ENCODE peak calls at places on chromosome 18, in four cellular contexts. P is H1, K is HepG2, T is GM12878. Z is an unnamed sample. For H3K4me1, the result is how much of the 10 kb centered on the place peaks cover.

GRCh38 chr18:24063121-24063731 is 48.7 kb downstream of the TTC39C start:
- DNase-seq in T (no peak), P (no peak), K (peak), Z (no peak)

GRCh38 chr18:45357681-45358470 is 257.4 kb upstream of the SLC14A2 start:
- DNase-seq in T (no peak), P (no peak), K (no peak), Z (no peak)

GRCh38 chr18:58847383-58848071 is 17.1 kb upstream of the ZNF532 start:
- DNase-seq in P (peak), K (no peak), T (no peak), Z (peak)

GRCh38 chr18:76213996-76214395 is 281.0 kb downstream of the ZNF516 start:
- DNase-seq in T (no peak), K (no peak), P (no peak), Z (no peak)

GRCh38 chr18:60350975-60351374 is 21.6 kb downstream of the MC4R start:
- DNase-seq in T (no peak), K (no peak), P (no peak), Z (no peak)

GRCh38 chr18:55173291-55173690 is 214.0 kb upstream of the CCDC68 start:
- DNase-seq in T (no peak), P (no peak), K (no peak), Z (no peak)

GRCh38 chr18:8791171-8791651 is 85.9 kb downstream of the MTCL1 start:
- DNase-seq in T (no peak), K (peak), P (no peak), Z (no peak)

GRCh38 chr18:59228361-59228760 is 8.4 kb downstream of the GRP start:
- DNase-seq in P (no peak), T (no peak), K (no peak), Z (no peak)

GRCh38 chr18:38932752-38933151 is 1367.2 kb upstream of the CELF4 start:
- DNase-seq in P (no peak), K (no peak), T (no peak), Z (no peak)

GRCh38 chr18:22467760-22468553 is 50.2 kb upstream of the CTAGE1 start:
- DNase-seq in K (no peak), P (no peak), T (no peak), Z (no peak)

GRCh38 chr18:79625195-79625923 is 54.2 kb upstream of the CTDP1 start:
- DNase-seq in T (peak), K (no peak), P (no peak), Z (no peak)

GRCh38 chr18:9951022-9951859 is 37.4 kb downstream of the VAPA start:
- DNase-seq in T (no peak), P (no peak), K (peak), Z (peak)

GRCh38 chr18:21064347-21064746 is 47.3 kb downstream of the ROCK1 start:
- DNase-seq in K (no peak), P (no peak), T (no peak), Z (no peak)

GRCh38 chr18:66523219-66523991 is 80.5 kb downstream of the CDH19 start:
- DNase-seq in T (no peak), P (no peak), K (peak), Z (no peak)

GRCh38 chr18:32868424-32868823 is 95.6 kb upstream of the KLHL14 start:
- DNase-seq in K (no peak), P (no peak), T (no peak), Z (no peak)
- H3K4me3 ChIP-seq in K (no peak), P (no peak), T (no peak), Z (no peak)

GRCh38 chr18:68234676-68235075 is 480.2 kb downstream of the TMX3 start:
- DNase-seq in K (no peak), T (no peak), P (no peak), Z (no peak)

GRCh38 chr18:68233043-68233442 is 481.9 kb downstream of the TMX3 start:
- DNase-seq in K (no peak), T (no peak), P (no peak), Z (no peak)

GRCh38 chr18:68234115-68234514 is 480.8 kb downstream of the TMX3 start:
- DNase-seq in P (no peak), T (no peak), K (no peak), Z (no peak)

GRCh38 chr18:68229351-68229750 is 485.6 kb downstream of the TMX3 start:
- DNase-seq in K (no peak), T (no peak), P (no peak), Z (no peak)
- TF ChIP-seq SUZ12 in K (no peak), T (no peak), P (no peak), Z (no peak)

GRCh38 chr18:48829443-48830149 is 121.2 kb downstream of the SMAD7 start:
- DNase-seq in K (no peak), T (no peak), P (peak), Z (no peak)
- H3K4me1 ChIP-seq in K (under half), T (under half), P (under half), Z (under half)

DNA sequence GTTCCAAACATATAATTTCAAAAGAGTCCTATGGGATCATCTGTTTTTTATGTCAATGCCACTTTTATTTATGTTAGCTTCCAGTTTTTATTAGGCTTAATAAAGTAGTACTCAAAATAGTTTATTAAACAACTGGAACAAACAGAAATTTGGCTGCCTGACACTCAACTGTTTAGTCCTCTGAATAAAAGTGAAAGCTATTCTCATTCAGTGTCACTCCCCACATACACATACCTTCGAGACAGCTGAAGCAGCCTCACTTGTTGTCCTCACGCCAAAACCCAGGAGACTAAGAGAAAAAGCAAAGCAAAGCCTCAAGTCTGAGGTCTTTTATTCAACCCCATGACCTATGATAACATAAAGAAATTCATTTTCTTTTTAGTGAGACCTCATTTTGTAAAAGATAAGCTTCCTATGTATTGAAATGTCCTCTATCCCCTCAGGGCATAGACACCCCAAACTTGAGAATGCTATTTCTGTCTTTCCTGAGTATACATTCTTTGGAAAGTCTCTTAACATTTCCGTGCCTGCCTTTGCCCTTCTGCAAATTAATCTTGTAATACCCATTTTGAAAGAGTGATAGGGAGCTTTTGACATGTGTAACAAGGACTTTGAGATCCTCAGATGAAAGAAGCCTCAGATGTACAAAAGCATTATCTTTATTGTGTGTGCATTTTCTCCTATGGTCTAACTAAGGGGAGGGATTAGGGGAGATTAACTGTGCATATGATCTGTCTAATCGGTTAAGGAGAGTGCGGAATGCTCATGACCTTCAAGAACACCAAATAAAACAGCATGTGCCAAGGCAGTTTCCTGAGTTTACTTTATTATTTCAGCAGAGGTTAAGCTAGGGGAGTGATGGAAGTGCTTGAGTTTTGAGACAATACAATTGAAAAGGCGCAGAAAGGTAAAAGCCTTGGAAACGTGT is 1523.7 kb upstream of the PIK3C3 start:
- DNase-seq in P (no peak), T (no peak), K (no peak), Z (no peak)
- H3K4me3 ChIP-seq in P (no peak), T (no peak), K (no peak), Z (no peak)

GRCh38 chr18:12376034-12376717 is 851 bp downstream of the AFG3L2 start:
- DNase-seq in K (peak), T (no peak), P (no peak), Z (no peak)
- TF ChIP-seq SUZ12 in K (no peak), T (no peak), P (no peak), Z (no peak)